ENCODE peak calls at places on chromosomes 2 and 18, in seven cellular contexts. L is OCI-LY7, A is heart left ventricle, Y is prostate gland, S is hepatocyte, B is gastrocnemius medialis, K is A673. G is an unnamed sample.

GRCh38 chr2:48195168-48195567 is 288.9 kb upstream of the FBXO11 start:
- DNase-seq in L (no peak), A (no peak), Y (no peak), S (no peak), B (no peak), K (no peak), G (no peak)

GRCh38 chr18:35159782-35160181 is 81.1 kb upstream of the ZNF397 start:
- DNase-seq in L (no peak), A (no peak), Y (no peak), S (no peak), B (no peak), K (no peak), G (no peak)

GRCh38 chr2:230885467-230886130 is 20.9 kb downstream of the ITM2C start:
- DNase-seq in L (no peak), A (no peak), Y (no peak), S (peak; percentile 77), B (no peak), K (peak; percentile 54), G (no peak)

GRCh38 chr2:95030496-95030895 is 5.0 kb downstream of the MAL start:
- DNase-seq in L (no peak), A (no peak), Y (no peak), S (no peak), B (no peak), K (no peak), G (no peak)

GRCh38 chr18:69865656-69866241 is 81.9 kb downstream of the CD226 start:
- DNase-seq in L (no peak), A (no peak), Y (no peak), S (no peak), B (no peak), K (no peak), G (no peak)

GRCh38 chr2:234536218-234536989 is 39.5 kb upstream of the ARL4C start:
- DNase-seq in L (no peak), A (no peak), Y (no peak), S (no peak), B (no peak), K (no peak), G (no peak)

GRCh38 chr2:196427996-196428634 is 211.4 kb upstream of the CCDC150 start:
- DNase-seq in L (no peak), A (no peak), Y (no peak), S (no peak), B (no peak), K (no peak), G (no peak)

GRCh38 chr2:228674155-228674554 is 492.7 kb upstream of the SPHKAP start:
- DNase-seq in L (no peak), A (no peak), Y (no peak), S (no peak), B (no peak), K (no peak), G (no peak)

GRCh38 chr18:50559750-50560680 is at the start of gene MAPK4:
- DNase-seq in L (no peak), A (peak; percentile 48), Y (peak; percentile 63), S (peak; percentile 82), B (peak; percentile 3), K (peak; percentile 40), G (no peak)

GRCh38 chr2:95062247-95062646 is 36.7 kb downstream of the MAL start:
- DNase-seq in L (no peak), A (no peak), Y (no peak), S (no peak), B (no peak), K (no peak), G (no peak)

GRCh38 chr18:59801576-59801975 is 98.2 kb upstream of the PMAIP1 start:
- DNase-seq in L (no peak), A (no peak), Y (no peak), S (no peak), B (no peak), K (no peak), G (no peak)

GRCh38 chr2:46413631-46414030 is 65.7 kb upstream of the TMEM247 start:
- DNase-seq in L (no peak), A (no peak), Y (no peak), S (no peak), B (no peak), K (no peak), G (no peak)

GRCh38 chr18:8620845-8621244 is 11.6 kb downstream of the RAB12 start:
- DNase-seq in L (no peak), A (no peak), Y (no peak), S (no peak), B (no peak), K (no peak), G (no peak)

GRCh38 chr2:168165418-168165817 is 82.0 kb downstream of the STK39 start:
- DNase-seq in L (no peak), A (no peak), Y (no peak), S (no peak), B (no peak), K (peak; percentile 77), G (no peak)

GRCh38 chr2:18924905-18925691 is 335.7 kb upstream of the NT5C1B start:
- DNase-seq in L (no peak), A (no peak), Y (no peak), S (no peak), B (no peak), K (no peak), G (no peak)

GRCh38 chr2:173941567-173941966 is 23.6 kb downstream of the SP3 start:
- DNase-seq in L (no peak), A (no peak), Y (no peak), S (no peak), B (no peak), K (no peak), G (no peak)
- H3K4me1 ChIP-seq in L (peaks cover 61% of the 10 kb centered on the region), A (peaks cover 3% of the 10 kb centered on the region), Y (no peaks in the 10 kb centered on the region), S (peaks cover 18% of the 10 kb centered on the region), B (peaks cover 67% of the 10 kb centered on the region), K (peaks cover 4% of the 10 kb centered on the region), G (peaks cover 34% of the 10 kb centered on the region)

DNA sequence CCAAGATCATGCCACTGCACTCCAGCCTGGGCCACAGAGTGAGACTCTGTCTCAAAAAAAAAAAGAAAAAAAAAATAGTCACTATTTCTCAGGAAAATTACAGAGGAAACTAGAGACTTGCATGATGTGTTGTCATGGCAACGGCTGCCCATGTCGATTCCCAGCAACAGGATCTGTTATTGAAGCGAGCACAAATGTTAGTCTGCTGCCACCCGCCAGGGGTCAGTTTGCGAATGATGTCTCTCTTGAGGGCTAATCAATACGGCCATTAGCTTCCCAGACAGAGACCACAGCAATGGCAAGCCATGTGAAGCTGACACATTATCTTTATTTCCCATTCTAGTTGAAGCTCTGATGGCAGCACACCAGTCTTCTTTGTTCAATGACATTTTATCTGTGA is 32.4 kb upstream of the ACYP2 start:
- DNase-seq in L (no peak), A (no peak), Y (no peak), S (peak; percentile 13), B (no peak), K (no peak), G (no peak)
- TF ChIP-seq CTCF in L (no peak), A (no peak), Y (no peak), S (no peak), B (no peak), K (no peak), G (no peak)

GRCh38 chr2:16305191-16305590 is 360.4 kb downstream of the CYRIA start:
- DNase-seq in L (no peak), A (no peak), Y (no peak), S (no peak), B (no peak), K (no peak), G (no peak)

GRCh38 chr2:16301961-16302360 is 361.6 kb downstream of the MYCN start:
- DNase-seq in L (no peak), A (no peak), Y (no peak), S (no peak), B (no peak), K (no peak), G (no peak)

GRCh38 chr2:16302969-16303592 is 362.6 kb downstream of the CYRIA start:
- DNase-seq in L (no peak), A (no peak), Y (no peak), S (no peak), B (no peak), K (no peak), G (no peak)

GRCh38 chr2:16302431-16302830 is 362.1 kb downstream of the MYCN start:
- DNase-seq in L (no peak), A (no peak), Y (no peak), S (no peak), B (no peak), K (no peak), G (no peak)

DNA sequence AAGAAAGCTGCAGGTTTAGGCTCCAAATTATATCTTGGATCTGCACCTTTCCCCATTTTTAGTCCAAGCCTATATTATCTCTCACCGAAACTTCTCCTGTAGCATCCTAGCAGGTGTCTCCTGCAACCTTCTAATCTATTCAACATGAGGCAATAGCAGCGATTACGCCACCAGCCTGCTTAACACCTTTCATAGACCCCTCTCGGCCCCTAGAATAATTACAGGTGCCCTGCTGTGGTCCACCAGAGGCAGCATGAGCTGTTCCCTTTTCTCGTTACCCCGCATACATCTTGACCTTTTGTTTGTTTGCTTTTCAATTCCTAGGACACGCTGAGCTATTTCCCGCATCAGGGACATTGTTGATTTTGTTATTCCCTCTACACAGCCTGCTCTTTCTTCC is 361.9 kb downstream of the CYRIA start:
- DNase-seq in L (no peak), A (no peak), Y (no peak), S (no peak), B (no peak), K (no peak), G (no peak)
- H3K36me3 ChIP-seq in L (no peaks in the 10 kb centered on the region), A (no peaks in the 10 kb centered on the region), Y (no peaks in the 10 kb centered on the region), S (no peaks in the 10 kb centered on the region), B (no peaks in the 10 kb centered on the region), K (no peaks in the 10 kb centered on the region), G (no peaks in the 10 kb centered on the region)

GRCh38 chr2:17558053-17558452 is 17.6 kb downstream of the VSNL1 start:
- DNase-seq in L (no peak), A (no peak), Y (no peak), S (no peak), B (no peak), K (no peak), G (no peak)
- H3K4me1 ChIP-seq in L (no peaks in the 10 kb centered on the region), A (no peaks in the 10 kb centered on the region), Y (no peaks in the 10 kb centered on the region), S (no peaks in the 10 kb centered on the region), B (no peaks in the 10 kb centered on the region), K (no peaks in the 10 kb centered on the region), G (no peaks in the 10 kb centered on the region)

GRCh38 chr2:28664120-28664842 is 87.3 kb upstream of the PPP1CB start:
- DNase-seq in L (no peak), A (no peak), Y (no peak), S (peak; percentile 78), B (no peak), K (no peak), G (no peak)

GRCh38 chr2:28662044-28662443 is 89.6 kb upstream of the PPP1CB start:
- DNase-seq in L (no peak), A (no peak), Y (no peak), S (peak; percentile 61), B (no peak), K (no peak), G (no peak)

GRCh38 chr2:28661589-28662001 is 90.0 kb upstream of the PPP1CB start:
- DNase-seq in L (no peak), A (peak; percentile 80), Y (peak; percentile 73), S (peak; percentile 76), B (peak; percentile 62), K (no peak), G (peak; percentile 76)

GRCh38 chr2:28662468-28663095 is 89.0 kb upstream of the PPP1CB start:
- DNase-seq in L (no peak), A (no peak), Y (no peak), S (peak; percentile 71), B (no peak), K (no peak), G (no peak)

DNA sequence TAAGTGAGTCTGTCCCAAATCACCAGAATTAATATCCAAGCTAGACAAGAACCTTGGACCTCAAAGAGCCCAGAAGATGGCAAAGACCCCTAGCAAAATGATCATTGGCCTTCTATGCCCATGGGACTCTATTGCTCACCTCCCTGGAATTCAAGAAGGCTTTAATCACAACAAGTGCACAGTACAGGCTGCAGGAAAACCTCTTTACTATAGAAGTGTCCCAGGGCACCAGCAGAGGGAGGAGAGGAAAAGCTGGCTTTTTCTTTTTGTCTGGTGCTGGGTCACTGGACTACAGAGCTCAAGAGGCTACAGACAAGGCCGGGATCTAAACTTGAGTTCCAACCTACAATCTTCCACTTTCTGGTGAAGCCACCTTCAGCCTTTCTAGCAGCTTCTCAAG is 88.3 kb upstream of the PPP1CB start:
- DNase-seq in L (no peak), A (no peak), Y (no peak), S (peak; percentile 46), B (no peak), K (no peak), G (no peak)
- TF ChIP-seq CTCF in L (no peak), A (no peak), Y (no peak), S (peak; percentile 17), B (no peak), K (no peak), G (no peak)

G was measured in lung.